ENCODE peak calls at places on chromosomes 6 and 20, in eight cellular contexts. L is IMR-90; I is endothelial cell of umbilical vein; Q is right cardiac atrium; A is hepatocyte; H is CD8-positive, alpha-beta memory T cell; O is PC-9; V is transverse colon. T is an unnamed sample. For H3K4me1 and H3K9me3, the result is how much of the 10 kb centered on the place peaks cover.

GRCh38 chr6:22785036-22785435 is 215.7 kb downstream of the HDGFL1 start:
- DNase-seq in L (peak), I (peak), Q (no peak), A (peak), H (no peak), O (no peak), V (no peak), T (no peak)

GRCh38 chr6:37638414-37639079 is 59.1 kb downstream of the MDGA1 start:
- DNase-seq in L (no peak), I (no peak), Q (no peak), A (no peak), H (no peak), O (peak), V (no peak), T (no peak)

GRCh38 chr20:62557999-62558408 is 82.2 kb upstream of the GATA5 start:
- DNase-seq in L (no peak), I (no peak), Q (no peak), A (no peak), H (no peak), O (no peak), V (no peak), T (no peak)

GRCh38 chr6:5124526-5124925 is 39.4 kb downstream of the PPP1R3G start:
- DNase-seq in L (no peak), I (no peak), Q (no peak), A (no peak), H (no peak), O (no peak), V (no peak), T (no peak)

GRCh38 chr6:20876016-20876415 is 341.8 kb downstream of the CDKAL1 start:
- DNase-seq in L (peak), I (peak), Q (no peak), A (peak), H (no peak), O (no peak), V (no peak), T (no peak)

GRCh38 chr6:148501178-148501590 is 158.5 kb downstream of the SASH1 start:
- DNase-seq in L (peak), I (no peak), Q (peak), A (peak), H (no peak), O (no peak), V (peak), T (no peak)

GRCh38 chr6:85113934-85114582 is 335.8 kb upstream of the NT5E start:
- DNase-seq in L (no peak), I (no peak), Q (peak), A (no peak), H (no peak), O (no peak), V (no peak), T (no peak)

GRCh38 chr20:49345538-49345937 is 67.7 kb upstream of the ZNFX1 start:
- DNase-seq in L (peak), I (no peak), Q (peak), A (no peak), H (no peak), O (peak), V (no peak), T (no peak)

GRCh38 chr6:100344761-100345160 is 120.0 kb downstream of the SIM1 start:
- DNase-seq in L (peak), I (no peak), Q (no peak), A (no peak), H (no peak), O (no peak), V (no peak), T (no peak)

GRCh38 chr6:119226089-119226488 is 123.5 kb downstream of the MAN1A1 start:
- DNase-seq in L (no peak), I (no peak), Q (no peak), A (no peak), H (no peak), O (no peak), V (no peak), T (no peak)

GRCh38 chr6:40587240-40588069 is at the start of gene LRFN2:
- DNase-seq in L (peak), I (peak), Q (peak), A (peak), H (peak), O (no peak), V (peak), T (peak)

GRCh38 chr6:105874835-105875626 is 211.1 kb upstream of the PRDM1 start:
- DNase-seq in L (no peak), I (no peak), Q (no peak), A (no peak), H (no peak), O (no peak), V (no peak), T (no peak)

GRCh38 chr6:137226682-137227081 is 7.5 kb upstream of the IFNGR1 start:
- DNase-seq in L (no peak), I (no peak), Q (no peak), A (no peak), H (no peak), O (no peak), V (no peak), T (no peak)

GRCh38 chr6:44966449-44967091 is 361.6 kb upstream of the RUNX2 start:
- DNase-seq in L (peak), I (peak), Q (no peak), A (no peak), H (no peak), O (peak), V (no peak), T (no peak)

GRCh38 chr6:155050311-155050710 is 55.2 kb downstream of the TIAM2 start:
- DNase-seq in L (peak), I (no peak), Q (no peak), A (no peak), H (peak), O (no peak), V (no peak), T (peak)

GRCh38 chr6:35391240-35391968 is 49.0 kb downstream of the PPARD start:
- DNase-seq in L (peak), I (peak), Q (no peak), A (no peak), H (no peak), O (peak), V (no peak), T (peak)

GRCh38 chr20:47561175-47561574 is 59.5 kb downstream of the NCOA3 start:
- DNase-seq in L (peak), I (no peak), Q (no peak), A (peak), H (no peak), O (no peak), V (no peak), T (no peak)

GRCh38 chr6:134689676-134690447 is 260.0 kb downstream of the ALDH8A1 start:
- DNase-seq in L (no peak), I (no peak), Q (no peak), A (no peak), H (no peak), O (peak), V (no peak), T (no peak)

GRCh38 chr6:166228839-166229528 is 61.3 kb upstream of the TBXT start:
- DNase-seq in L (no peak), I (no peak), Q (no peak), A (no peak), H (no peak), O (no peak), V (no peak), T (no peak)

GRCh38 chr6:146244630-146245143 is 215.8 kb downstream of the GRM1 start:
- DNase-seq in L (no peak), I (no peak), Q (no peak), A (no peak), H (no peak), O (no peak), V (no peak), T (no peak)

GRCh38 chr20:59690976-59691375 is 86.6 kb downstream of the PHACTR3 start:
- DNase-seq in L (no peak), I (no peak), Q (no peak), A (no peak), H (no peak), O (no peak), V (no peak), T (no peak)

GRCh38 chr6:31114540-31114876 is at the start of gene PSORS1C1:
- DNase-seq in L (peak), I (peak), Q (peak), A (peak), H (no peak), O (peak), V (peak), T (no peak)

GRCh38 chr6:150149146-150149545 is 6.3 kb downstream of the PPP1R14C start:
- DNase-seq in L (no peak), I (no peak), Q (no peak), A (no peak), H (no peak), O (no peak), V (no peak), T (no peak)

GRCh38 chr6:150152891-150153876 is 10.3 kb downstream of the PPP1R14C start:
- DNase-seq in L (peak), I (no peak), Q (no peak), A (no peak), H (no peak), O (no peak), V (no peak), T (no peak)

GRCh38 chr6:150153905-150154492 is 11.2 kb downstream of the PPP1R14C start:
- DNase-seq in L (no peak), I (no peak), Q (no peak), A (no peak), H (no peak), O (no peak), V (no peak), T (no peak)

GRCh38 chr6:150150458-150150820 is 7.6 kb downstream of the PPP1R14C start:
- DNase-seq in L (no peak), I (no peak), Q (no peak), A (no peak), H (no peak), O (no peak), V (no peak), T (no peak)

DNA sequence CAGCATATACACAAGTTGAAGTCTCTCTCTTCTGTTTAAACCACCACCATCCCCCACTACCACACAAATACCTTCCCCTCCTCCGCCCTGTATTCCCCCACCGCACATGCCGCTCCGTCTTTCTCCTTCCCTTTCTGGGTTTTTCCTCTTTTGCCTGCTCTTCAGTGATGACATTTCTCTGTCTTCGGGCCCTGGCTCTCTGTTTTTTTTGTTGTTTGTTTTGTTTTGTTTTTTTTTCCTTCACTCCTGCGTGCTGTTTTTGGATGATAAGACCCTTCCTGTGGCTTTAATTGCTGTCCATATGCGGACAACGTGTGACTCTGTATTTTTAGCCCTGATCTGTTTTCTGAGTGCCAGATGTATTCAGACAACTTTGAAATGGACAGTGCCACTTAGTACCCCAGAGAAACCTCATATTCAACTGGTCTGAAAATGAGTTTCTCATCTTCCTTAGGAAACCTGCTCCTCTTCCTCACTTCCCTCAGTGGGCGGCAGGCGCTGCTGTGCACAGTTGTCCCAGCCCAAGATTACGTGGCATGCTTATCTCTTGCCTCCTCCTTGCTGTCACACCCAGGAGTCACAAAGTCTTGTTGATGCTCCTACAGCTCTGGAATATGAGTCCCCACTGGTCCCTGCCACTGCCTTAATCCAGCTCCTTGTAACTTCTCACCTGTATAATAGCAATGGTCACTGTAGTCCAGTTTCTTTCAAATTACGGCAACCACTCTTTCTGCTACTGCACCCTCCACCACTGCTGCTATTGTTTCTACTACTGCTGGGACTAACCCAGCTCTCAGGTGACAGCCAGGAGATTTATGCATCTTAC is 8.2 kb downstream of the PPP1R14C start:
- DNase-seq in L (no peak), I (no peak), Q (no peak), A (no peak), H (no peak), O (no peak), V (peak), T (no peak)
- H3K4me1 ChIP-seq in L (under half), I (under half), Q (under half), A (under half), H (under half), O (under half), V (under half), T (under half)

GRCh38 chr20:43936805-43937204 is 22.2 kb downstream of the TOX2 start:
- DNase-seq in L (no peak), I (no peak), Q (no peak), A (no peak), H (no peak), O (no peak), V (no peak), T (no peak)

GRCh38 chr20:43934833-43935232 is 20.2 kb downstream of the TOX2 start:
- DNase-seq in L (no peak), I (no peak), Q (no peak), A (no peak), H (no peak), O (no peak), V (no peak), T (no peak)

GRCh38 chr20:43936371-43936770 is 21.7 kb downstream of the TOX2 start:
- DNase-seq in L (peak), I (no peak), Q (no peak), A (no peak), H (peak), O (no peak), V (no peak), T (no peak)

GRCh38 chr20:43926691-43927090 is 12.0 kb downstream of the TOX2 start:
- DNase-seq in L (no peak), I (no peak), Q (no peak), A (no peak), H (no peak), O (no peak), V (no peak), T (no peak)

DNA sequence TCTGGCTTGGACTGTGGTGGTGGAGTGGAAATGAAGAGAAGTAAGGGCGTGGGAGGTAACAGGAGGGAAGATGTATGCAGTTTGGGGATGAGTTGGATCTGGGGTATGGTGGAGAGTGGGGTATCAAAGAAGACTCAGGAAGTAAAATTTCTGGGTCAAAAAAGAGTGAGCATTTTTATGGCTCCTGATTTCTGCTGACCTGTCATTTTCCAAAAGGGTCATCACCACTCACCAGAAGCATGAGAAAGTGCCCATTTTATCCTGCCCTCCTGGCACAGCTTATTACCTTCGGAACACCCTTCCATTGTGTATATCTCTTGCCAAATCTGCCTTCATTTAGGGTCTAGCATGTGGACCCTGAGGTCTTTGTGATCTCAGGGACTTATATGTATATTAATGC is 17.3 kb downstream of the TOX2 start:
- DNase-seq in L (no peak), I (no peak), Q (no peak), A (no peak), H (no peak), O (no peak), V (no peak), T (no peak)
- H3K9me3 ChIP-seq in L (under half), I (under half), Q (under half), A (under half), H (under half), O (under half), V (under half), T (under half)

GRCh38 chr20:51374961-51375360 is 167.6 kb downstream of the NFATC2 start:
- DNase-seq in L (no peak), I (no peak), Q (no peak), A (no peak), H (no peak), O (no peak), V (no peak), T (no peak)

GRCh38 chr20:51377132-51377531 is 165.4 kb downstream of the NFATC2 start:
- DNase-seq in L (no peak), I (no peak), Q (no peak), A (no peak), H (no peak), O (no peak), V (no peak), T (no peak)

GRCh38 chr20:51373713-51374481 is 168.6 kb downstream of the NFATC2 start:
- DNase-seq in L (no peak), I (peak), Q (peak), A (peak), H (no peak), O (no peak), V (no peak), T (no peak)

GRCh38 chr20:51375561-51375960 is 167.0 kb downstream of the NFATC2 start:
- DNase-seq in L (no peak), I (no peak), Q (no peak), A (no peak), H (no peak), O (no peak), V (no peak), T (no peak)

GRCh38 chr20:51376121-51376520 is 166.4 kb downstream of the NFATC2 start:
- DNase-seq in L (no peak), I (no peak), Q (no peak), A (no peak), H (no peak), O (no peak), V (no peak), T (no peak)
- H3K4me1 ChIP-seq in L (under half), I (under half), Q (under half), A (under half), H (under half), O (under half), V (under half), T (under half)

GRCh38 chr20:1302578-1303541 is 26.1 kb downstream of the SDCBP2 start:
- DNase-seq in L (no peak), I (no peak), Q (no peak), A (no peak), H (no peak), O (no peak), V (no peak), T (peak)
- H3K9me3 ChIP-seq in L (under half), I (under half), Q (under half), A (under half), H (under half), O (under half), V (under half), T (under half)